ENCODE peak calls at places on chromosomes 4 and X, in five cellular contexts. One of them, this sample, is unnamed.

GRCh38 chr4:61994036-61994435 is 793.9 kb downstream of the ADGRL3 start:
- DNase-seq in H54: no peak
- DNase-seq in heart left ventricle: no peak
- DNase-seq in GM12892: no peak
- DNase-seq in uterus: no peak
- DNase-seq in this sample: no peak

GRCh38 chr4:136992032-136992431 is 540.3 kb downstream of the PCDH18 start:
- DNase-seq in H54: no peak
- DNase-seq in heart left ventricle: no peak
- DNase-seq in GM12892: no peak
- DNase-seq in uterus: no peak
- DNase-seq in this sample: no peak

GRCh38 chr4:65589331-65589730 is 81.0 kb downstream of the EPHA5 start:
- DNase-seq in H54: no peak
- DNase-seq in heart left ventricle: no peak
- DNase-seq in GM12892: no peak
- DNase-seq in uterus: no peak
- DNase-seq in this sample: no peak

GRCh38 chrX:139930923-139931645 is 1.8 kb downstream of the ATP11C start:
- DNase-seq in H54: peak
- DNase-seq in heart left ventricle: peak
- DNase-seq in GM12892: peak
- DNase-seq in uterus: no peak
- DNase-seq in this sample: peak

GRCh38 chr4:186904104-186904503 is 180.4 kb upstream of the FAT1 start:
- DNase-seq in H54: peak
- DNase-seq in heart left ventricle: no peak
- DNase-seq in GM12892: no peak
- DNase-seq in uterus: no peak
- DNase-seq in this sample: no peak

GRCh38 chr4:183920512-183920911 is 15.4 kb downstream of the STOX2 start:
- DNase-seq in H54: no peak
- DNase-seq in heart left ventricle: no peak
- DNase-seq in GM12892: no peak
- DNase-seq in uterus: no peak
- DNase-seq in this sample: no peak

GRCh38 chr4:101321481-101322042 is 25.8 kb downstream of the PPP3CA start:
- DNase-seq in H54: no peak
- DNase-seq in heart left ventricle: no peak
- DNase-seq in GM12892: no peak
- DNase-seq in uterus: peak
- DNase-seq in this sample: no peak

GRCh38 chrX:123869488-123869887 is 9.6 kb downstream of the XIAP start:
- DNase-seq in H54: no peak
- DNase-seq in heart left ventricle: no peak
- DNase-seq in GM12892: no peak
- DNase-seq in uterus: no peak
- DNase-seq in this sample: no peak

GRCh38 chrX:150692837-150693781 is at the start of gene MTMR1:
- DNase-seq in H54: no peak
- DNase-seq in heart left ventricle: peak
- DNase-seq in GM12892: peak
- DNase-seq in uterus: no peak
- DNase-seq in this sample: peak

GRCh38 chr4:77434299-77435092 is 171.1 kb upstream of the CXCL13 start:
- DNase-seq in H54: no peak
- DNase-seq in heart left ventricle: peak
- DNase-seq in GM12892: no peak
- DNase-seq in uterus: no peak
- DNase-seq in this sample: no peak

GRCh38 chrX:16712825-16713155 is 321 bp upstream of the CTPS2 start:
- DNase-seq in H54: no peak
- DNase-seq in heart left ventricle: peak
- DNase-seq in GM12892: no peak
- DNase-seq in uterus: peak
- DNase-seq in this sample: no peak
- TF ChIP-seq POLR2A in H54: no peak
- TF ChIP-seq POLR2A in heart left ventricle: no peak
- TF ChIP-seq POLR2A in GM12892: no peak
- TF ChIP-seq POLR2A in uterus: no peak
- TF ChIP-seq POLR2A in this sample: peak

GRCh38 chr4:103099691-103100392 is at the start of gene BDH2:
- DNase-seq in H54: peak
- DNase-seq in heart left ventricle: peak
- DNase-seq in GM12892: no peak
- DNase-seq in uterus: peak
- DNase-seq in this sample: peak
- TF ChIP-seq POLR2A in H54: no peak
- TF ChIP-seq POLR2A in heart left ventricle: no peak
- TF ChIP-seq POLR2A in GM12892: no peak
- TF ChIP-seq POLR2A in uterus: peak
- TF ChIP-seq POLR2A in this sample: no peak

DNA sequence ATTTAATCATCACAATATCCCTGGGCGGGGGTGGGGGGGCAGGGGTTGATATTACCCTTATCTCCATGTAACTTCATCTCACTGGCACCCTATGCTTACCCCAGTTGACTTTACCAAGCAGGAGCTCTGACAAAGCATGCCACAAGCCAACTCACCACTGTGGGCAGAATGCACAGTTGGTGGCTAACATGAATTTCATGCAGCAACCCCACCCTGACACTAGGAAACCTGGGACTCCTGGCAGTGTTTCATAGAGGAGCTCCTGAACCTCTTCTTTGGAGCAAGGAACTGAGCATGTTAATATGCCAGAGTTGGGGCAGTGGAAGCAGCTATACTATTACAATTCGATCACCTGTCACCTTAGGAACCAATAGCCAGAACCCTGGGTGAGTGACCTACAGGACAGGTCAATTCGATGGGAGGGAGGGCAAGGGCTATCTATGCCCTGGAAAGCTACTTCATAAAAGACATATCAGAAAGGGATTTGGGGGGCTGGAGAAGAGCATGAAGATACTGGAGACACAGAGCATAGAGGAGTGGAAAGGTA is 97.2 kb upstream of the ACSL4 start:
- DNase-seq in H54: no peak
- DNase-seq in heart left ventricle: no peak
- DNase-seq in GM12892: no peak
- DNase-seq in uterus: no peak
- DNase-seq in this sample: no peak
- TF ChIP-seq POLR2A in H54: no peak
- TF ChIP-seq POLR2A in heart left ventricle: no peak
- TF ChIP-seq POLR2A in GM12892: no peak
- TF ChIP-seq POLR2A in uterus: no peak
- TF ChIP-seq POLR2A in this sample: no peak

DNA sequence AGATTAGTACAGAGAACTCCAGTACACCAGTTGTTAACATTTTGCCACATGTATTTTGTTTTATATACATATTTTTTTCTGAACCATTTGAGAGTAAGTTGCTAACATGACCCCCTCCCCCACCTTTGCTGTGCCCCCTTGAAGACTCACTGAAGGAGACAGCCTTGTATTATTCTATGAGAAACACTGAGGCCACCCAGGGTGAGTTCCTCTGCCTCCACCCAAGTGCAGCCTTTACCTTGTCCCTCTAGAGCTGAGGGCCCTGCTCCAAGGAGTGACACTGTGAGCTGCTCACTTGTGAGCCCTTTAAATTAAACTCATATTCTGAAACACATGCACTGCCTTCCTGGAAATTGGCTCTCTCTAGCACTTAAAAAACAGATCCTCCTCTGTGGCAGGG is 21.1 kb downstream of the KIT start:
- DNase-seq in H54: no peak
- DNase-seq in heart left ventricle: no peak
- DNase-seq in GM12892: no peak
- DNase-seq in uterus: no peak
- DNase-seq in this sample: peak
- TF ChIP-seq POLR2A in H54: no peak
- TF ChIP-seq POLR2A in heart left ventricle: no peak
- TF ChIP-seq POLR2A in GM12892: no peak
- TF ChIP-seq POLR2A in uterus: no peak
- TF ChIP-seq POLR2A in this sample: no peak

GRCh38 chrX:40109288-40110008 is 11.7 kb upstream of the BCOR start:
- DNase-seq in H54: no peak
- DNase-seq in heart left ventricle: peak
- DNase-seq in GM12892: no peak
- DNase-seq in uterus: peak
- DNase-seq in this sample: peak
- TF ChIP-seq POLR2A in H54: no peak
- TF ChIP-seq POLR2A in heart left ventricle: no peak
- TF ChIP-seq POLR2A in GM12892: no peak
- TF ChIP-seq POLR2A in uterus: no peak
- TF ChIP-seq POLR2A in this sample: peak

GRCh38 chr4:6987566-6987920 is 55.6 kb upstream of the TADA2B start:
- DNase-seq in H54: no peak
- DNase-seq in heart left ventricle: no peak
- DNase-seq in GM12892: no peak
- DNase-seq in uterus: no peak
- DNase-seq in this sample: no peak
- TF ChIP-seq POLR2A in H54: no peak
- TF ChIP-seq POLR2A in heart left ventricle: no peak
- TF ChIP-seq POLR2A in GM12892: no peak
- TF ChIP-seq POLR2A in uterus: no peak
- TF ChIP-seq POLR2A in this sample: no peak

DNA sequence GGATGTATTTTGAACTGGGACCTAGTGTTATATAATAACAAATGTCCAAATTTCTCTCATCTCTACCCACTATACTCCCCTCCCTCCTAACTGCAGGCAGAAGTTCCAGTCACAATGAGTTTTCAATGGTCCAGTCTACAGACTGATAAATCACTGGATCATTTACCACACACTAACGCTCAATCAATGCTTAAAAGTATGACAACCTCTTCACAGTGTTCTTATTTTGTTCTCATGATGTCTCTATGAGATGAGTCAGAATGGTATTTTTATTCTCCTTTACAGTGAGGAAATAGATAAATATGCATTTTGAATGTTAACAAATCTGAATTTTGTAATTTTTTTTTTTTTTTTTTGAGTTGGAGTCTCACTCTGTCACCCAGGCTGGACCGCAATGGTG is 83.7 kb upstream of the ETNPPL start:
- DNase-seq in H54: no peak
- DNase-seq in heart left ventricle: no peak
- DNase-seq in GM12892: no peak
- DNase-seq in uterus: no peak
- DNase-seq in this sample: no peak
- TF ChIP-seq POLR2A in H54: no peak
- TF ChIP-seq POLR2A in heart left ventricle: no peak
- TF ChIP-seq POLR2A in GM12892: no peak
- TF ChIP-seq POLR2A in uterus: no peak
- TF ChIP-seq POLR2A in this sample: no peak

GRCh38 chr4:185221491-185221890 is 12.1 kb downstream of the SNX25 start:
- DNase-seq in H54: no peak
- DNase-seq in heart left ventricle: no peak
- DNase-seq in GM12892: no peak
- DNase-seq in uterus: no peak
- DNase-seq in this sample: no peak
- TF ChIP-seq POLR2A in H54: no peak
- TF ChIP-seq POLR2A in heart left ventricle: no peak
- TF ChIP-seq POLR2A in GM12892: no peak
- TF ChIP-seq POLR2A in uterus: no peak
- TF ChIP-seq POLR2A in this sample: no peak

DNA sequence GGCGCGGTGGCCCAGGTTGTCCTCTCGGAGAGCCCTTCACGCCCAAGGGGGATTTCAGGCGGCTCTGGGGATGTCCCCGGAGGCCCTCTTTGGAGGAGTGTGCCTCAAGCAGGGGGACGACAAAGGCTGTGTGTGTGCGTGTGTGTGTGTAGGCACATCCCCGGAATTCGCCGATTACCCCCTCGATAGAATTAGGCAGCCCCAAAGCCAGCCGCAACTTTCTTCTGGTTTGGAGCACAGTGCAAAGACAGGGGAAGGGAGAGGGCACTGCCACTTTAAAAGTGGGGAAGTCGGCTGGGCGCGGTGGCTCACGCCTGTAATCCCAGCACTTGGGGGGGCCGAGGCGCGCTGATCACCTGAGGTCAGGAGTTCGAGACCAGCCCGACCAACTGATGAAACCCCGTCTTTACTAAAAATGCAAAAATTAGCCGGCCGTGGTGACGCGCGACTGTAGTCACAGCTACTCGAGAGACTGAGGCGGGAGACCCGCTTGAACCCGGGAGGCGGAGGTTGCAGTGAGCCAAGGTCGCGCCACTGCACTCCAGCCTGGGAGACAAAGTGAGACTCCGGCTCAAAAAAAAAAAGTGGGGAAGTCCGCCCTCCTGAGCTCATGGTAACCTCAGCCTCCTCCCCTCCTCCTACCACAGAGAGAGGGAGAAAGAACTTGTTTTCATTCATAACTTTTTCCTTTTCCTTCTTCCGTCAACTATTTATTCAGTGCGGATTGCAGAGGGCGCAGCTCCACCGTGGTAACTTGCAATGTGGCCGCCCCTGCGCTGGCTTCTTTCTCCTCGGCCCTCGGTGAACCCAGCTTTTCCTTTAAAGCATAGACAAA is 2.4 kb downstream of the SPRY1 start:
- DNase-seq in H54: no peak
- DNase-seq in heart left ventricle: peak
- DNase-seq in GM12892: peak
- DNase-seq in uterus: peak
- DNase-seq in this sample: peak
- TF ChIP-seq POLR2A in H54: no peak
- TF ChIP-seq POLR2A in heart left ventricle: no peak
- TF ChIP-seq POLR2A in GM12892: no peak
- TF ChIP-seq POLR2A in uterus: no peak
- TF ChIP-seq POLR2A in this sample: no peak

DNA sequence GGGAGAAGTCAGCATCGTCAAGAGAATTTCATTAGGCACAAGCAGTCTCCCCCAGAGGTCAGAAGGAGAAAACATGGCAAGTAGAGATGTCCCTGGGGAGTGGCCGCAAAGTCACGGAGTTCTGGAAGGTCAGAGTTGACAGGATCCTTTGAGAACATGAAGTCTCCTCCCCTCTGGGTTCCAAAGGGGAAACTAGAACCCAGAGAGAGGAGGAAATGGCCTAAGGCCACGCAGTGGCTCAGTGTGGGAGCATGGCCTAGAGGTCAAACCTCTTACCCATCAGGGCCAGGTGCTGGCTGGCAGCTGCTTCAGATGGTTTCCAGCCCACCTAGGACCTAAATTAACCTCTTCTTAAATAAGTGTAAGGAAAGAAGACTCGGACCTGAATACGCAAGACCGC is 884 bp downstream of the IDH3G start:
- DNase-seq in H54: no peak
- DNase-seq in heart left ventricle: no peak
- DNase-seq in GM12892: no peak
- DNase-seq in uterus: no peak
- DNase-seq in this sample: no peak
- TF ChIP-seq POLR2A in H54: no peak
- TF ChIP-seq POLR2A in heart left ventricle: no peak
- TF ChIP-seq POLR2A in GM12892: no peak
- TF ChIP-seq POLR2A in uterus: no peak
- TF ChIP-seq POLR2A in this sample: no peak

This sample was measured in erythroblast.